ENCODE peak calls at places on chromosome 13, in eight cellular contexts. F is heart right ventricle, K is fibroblast of mammary gland, C is omental fat pad, B is nephron progenitor cell, G is cardiac fibroblast, X is SK-N-SH, T is lower leg skin. W is an unnamed sample.

GRCh38 chr13:27374650-27375049 is 49.8 kb upstream of the GTF3A start:
- DNase-seq in F (no peak), K (peak; percentile 90), C (no peak), B (peak; percentile 66), G (peak; percentile 90), X (peak; percentile 75), T (peak; percentile 55), W (peak; percentile 62)

GRCh38 chr13:33711441-33711840 is 106.5 kb upstream of the RFC3 start:
- DNase-seq in F (no peak), K (no peak), C (no peak), B (no peak), G (peak; percentile 10), X (no peak), T (no peak), W (no peak)

GRCh38 chr13:72151241-72151640 is 284.2 kb upstream of the DACH1 start:
- DNase-seq in F (no peak), K (no peak), C (no peak), B (no peak), G (peak; percentile 56), X (no peak), T (no peak), W (no peak)

GRCh38 chr13:50365683-50366391 is 350.6 kb downstream of the KCNRG start:
- DNase-seq in F (no peak), K (no peak), C (no peak), B (no peak), G (no peak), X (no peak), T (no peak), W (no peak)

GRCh38 chr13:20798027-20798426 is 24.3 kb upstream of the EEF1AKMT1 start:
- DNase-seq in F (no peak), K (no peak), C (no peak), B (no peak), G (no peak), X (no peak), T (no peak), W (no peak)

GRCh38 chr13:103976371-103976770 is 910.2 kb upstream of the SLC10A2 start:
- DNase-seq in F (no peak), K (no peak), C (no peak), B (no peak), G (no peak), X (no peak), T (no peak), W (no peak)

GRCh38 chr13:40968416-40969000 is 50.6 kb downstream of the ELF1 start:
- DNase-seq in F (no peak), K (no peak), C (no peak), B (no peak), G (no peak), X (no peak), T (no peak), W (no peak)

GRCh38 chr13:81677857-81678256 is 1336.9 kb upstream of the SPRY2 start:
- DNase-seq in F (no peak), K (no peak), C (no peak), B (no peak), G (no peak), X (no peak), T (no peak), W (no peak)

GRCh38 chr13:108226184-108226583 is 8.0 kb downstream of the ABHD13 start:
- DNase-seq in F (no peak), K (no peak), C (no peak), B (no peak), G (no peak), X (peak; percentile 60), T (no peak), W (no peak)

GRCh38 chr13:45691251-45691650 is 10.9 kb upstream of the CBY2 start:
- DNase-seq in F (no peak), K (no peak), C (no peak), B (no peak), G (no peak), X (no peak), T (no peak), W (no peak)

GRCh38 chr13:67278230-67278629 is 48.1 kb upstream of the PCDH9 start:
- DNase-seq in F (no peak), K (peak; percentile 97), C (no peak), B (no peak), G (peak; percentile 100), X (no peak), T (no peak), W (no peak)

GRCh38 chr13:66977156-66977555 is 253.0 kb downstream of the PCDH9 start:
- DNase-seq in F (no peak), K (peak; percentile 9), C (no peak), B (no peak), G (peak; percentile 12), X (no peak), T (no peak), W (no peak)

GRCh38 chr13:34044660-34045080 is 226.7 kb downstream of the RFC3 start:
- DNase-seq in F (no peak), K (peak; percentile 84), C (no peak), B (no peak), G (peak; percentile 73), X (no peak), T (no peak), W (no peak)

GRCh38 chr13:22103628-22104027 is 432.8 kb downstream of the FGF9 start:
- DNase-seq in F (no peak), K (no peak), C (no peak), B (no peak), G (no peak), X (no peak), T (no peak), W (no peak)

GRCh38 chr13:94192576-94192975 is 286.9 kb downstream of the DCT start:
- DNase-seq in F (no peak), K (peak; percentile 61), C (no peak), B (peak; percentile 34), G (peak; percentile 47), X (no peak), T (no peak), W (peak; percentile 15)
- TF ChIP-seq CTCF in F (peak; percentile 34), K (peak; percentile 52), C (no peak), B (peak; percentile 34), G (peak; percentile 47), X (peak; percentile 54), T (no peak), W (peak; percentile 59)

DNA sequence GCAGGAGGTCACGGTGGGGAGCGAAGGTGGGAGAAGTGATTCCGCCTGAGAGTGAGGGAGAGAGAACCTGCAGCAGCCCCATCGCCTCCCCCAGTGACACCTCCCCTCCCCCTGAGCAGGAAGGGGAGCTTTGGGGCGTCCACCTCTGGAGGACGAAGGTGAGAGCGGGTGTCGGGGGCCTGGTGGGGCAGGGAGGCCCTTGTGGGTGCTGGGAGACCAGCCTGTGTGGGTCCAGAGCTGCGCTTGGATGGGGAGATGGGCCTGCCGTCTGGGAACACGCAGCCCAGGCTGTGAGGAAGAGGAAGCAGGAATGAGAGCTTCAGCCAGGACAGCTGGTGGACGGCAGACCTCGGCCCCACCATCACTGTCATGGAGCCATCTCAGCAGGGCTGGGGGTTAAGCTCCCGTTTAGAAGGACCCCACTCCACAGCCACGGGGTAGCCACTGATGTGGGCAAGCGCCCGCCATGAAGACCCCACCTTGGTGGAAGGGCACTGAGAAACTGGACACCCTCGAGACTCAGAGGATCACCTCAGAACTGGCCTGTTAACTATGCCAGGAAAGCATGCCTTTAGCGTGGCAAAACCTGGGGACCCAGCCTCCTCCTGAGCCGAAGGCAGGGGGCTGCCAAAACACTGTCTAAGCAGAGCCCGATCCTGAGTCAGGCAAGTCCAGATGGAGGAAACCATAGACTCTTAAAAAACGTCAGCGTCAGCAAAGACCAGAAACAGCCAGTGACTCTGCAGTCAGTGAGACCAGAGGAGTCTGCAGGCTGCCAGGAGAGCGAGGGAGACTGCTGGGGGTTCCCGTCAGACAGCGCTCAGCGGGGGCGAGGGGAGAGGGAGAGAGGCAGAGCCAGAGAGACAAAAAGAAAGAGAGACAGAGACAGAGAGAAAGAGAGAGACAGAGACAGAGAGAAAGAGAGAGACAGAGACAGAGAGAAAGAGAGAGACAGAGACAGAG is 6.4 kb upstream of the PROZ start:
- DNase-seq in F (no peak), K (peak; percentile 79), C (no peak), B (no peak), G (peak; percentile 43), X (no peak), T (no peak), W (no peak)
- TF ChIP-seq CTCF in F (no peak), K (no peak), C (no peak), B (no peak), G (no peak), X (no peak), T (no peak), W (no peak)

DNA sequence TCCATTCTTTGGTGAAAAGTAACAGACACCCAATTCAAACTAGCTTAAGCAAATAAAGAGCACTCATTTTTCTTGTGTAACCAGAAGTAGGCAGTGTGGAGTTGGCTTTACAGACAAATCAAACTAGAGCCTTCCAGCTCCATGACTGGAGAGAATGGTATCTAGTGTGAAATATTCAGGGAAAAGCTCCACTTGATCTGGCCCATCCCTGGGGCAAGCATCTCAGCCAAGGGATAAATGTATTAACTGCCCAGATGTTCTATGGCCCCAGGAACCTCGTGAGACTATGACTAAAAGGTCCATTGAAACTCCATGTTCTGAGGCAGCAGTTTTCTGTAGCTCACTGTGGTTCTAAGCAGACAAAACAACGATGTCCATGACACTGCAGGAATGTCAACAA is 49.9 kb downstream of the TBC1D4 start:
- DNase-seq in F (no peak), K (peak; percentile 61), C (no peak), B (no peak), G (peak; percentile 26), X (no peak), T (no peak), W (no peak)
- TF ChIP-seq CTCF in F (no peak), K (peak; percentile 18), C (no peak), B (no peak), G (peak; percentile 9), X (no peak), T (no peak), W (no peak)

GRCh38 chr13:23375007-23375971 is 58.2 kb downstream of the SACS start:
- DNase-seq in F (peak; percentile 99), K (peak; percentile 90), C (peak; percentile 93), B (peak; percentile 98), G (peak; percentile 95), X (peak; percentile 99), T (peak; percentile 95), W (peak; percentile 92)
- TF ChIP-seq CTCF in F (peak; percentile 29), K (no peak), C (no peak), B (no peak), G (no peak), X (peak; percentile 23), T (no peak), W (peak; percentile 44)

GRCh38 chr13:110714798-110715394 is 1.4 kb downstream of the ING1 start:
- DNase-seq in F (peak; percentile 70), K (peak; percentile 34), C (peak; percentile 31), B (peak; percentile 63), G (peak; percentile 44), X (no peak), T (peak; percentile 67), W (peak; percentile 37)

GRCh38 chr13:110713642-110713952 is at the start of gene ING1:
- DNase-seq in F (no peak), K (no peak), C (no peak), B (no peak), G (no peak), X (no peak), T (no peak), W (no peak)

GRCh38 chr13:110716235-110716505 is 2.7 kb downstream of the ING1 start:
- DNase-seq in F (peak; percentile 37), K (peak; percentile 43), C (no peak), B (no peak), G (peak; percentile 40), X (no peak), T (peak; percentile 57), W (no peak)

GRCh38 chr13:110713981-110714797 is 689 bp downstream of the ING1 start:
- DNase-seq in F (peak; percentile 53), K (peak; percentile 31), C (no peak), B (peak; percentile 58), G (peak; percentile 50), X (peak; percentile 56), T (peak; percentile 57), W (peak; percentile 43)

GRCh38 chr13:110715395-110716234 is 2.1 kb downstream of the ING1 start:
- DNase-seq in F (peak; percentile 97), K (peak; percentile 99), C (peak; percentile 93), B (peak; percentile 96), G (peak; percentile 100), X (peak; percentile 96), T (peak; percentile 99), W (peak; percentile 88)
- TF ChIP-seq CTCF in F (peak; percentile 11), K (no peak), C (no peak), B (no peak), G (no peak), X (peak; percentile 41), T (no peak), W (peak; percentile 23)

W was measured in neural crest cell.